ENCODE peak calls at places on chromosomes 4 and X, in nine cellular contexts. W is GM23338, O is HL-60, U is spleen, I is stomach, G is SK-N-SH, D is vagina, P is K562, N is endothelial cell of umbilical vein. Z is an unnamed sample.

GRCh38 chrX:38930474-38930873 is 129.2 kb downstream of the MID1IP1 start:
- DNase-seq in W (no peak), O (no peak), U (no peak), I (no peak), G (no peak), D (no peak), P (no peak), N (no peak), Z (no peak)

GRCh38 chrX:14697453-14697852 is 168.1 kb downstream of the GLRA2 start:
- DNase-seq in W (peak; percentile 64), O (peak; percentile 41), U (no peak), I (peak; percentile 28), G (peak; percentile 59), D (no peak), P (peak; percentile 25), N (peak; percentile 6), Z (peak; percentile 4)

GRCh38 chr4:2272026-2272827 is 10.3 kb upstream of the MXD4 start:
- DNase-seq in W (no peak), O (no peak), U (peak; percentile 71), I (no peak), G (no peak), D (no peak), P (no peak), N (no peak), Z (no peak)

GRCh38 chrX:133709486-133709885 is 275.9 kb downstream of the GPC3 start:
- DNase-seq in W (no peak), O (no peak), U (no peak), I (no peak), G (no peak), D (no peak), P (no peak), N (no peak), Z (no peak)

GRCh38 chrX:103565752-103566151 is 19.6 kb upstream of the TCEAL4 start:
- DNase-seq in W (no peak), O (no peak), U (no peak), I (no peak), G (no peak), D (no peak), P (no peak), N (no peak), Z (no peak)

GRCh38 chr4:133938061-133938460 is 263.5 kb downstream of the PABPC4L start:
- DNase-seq in W (no peak), O (no peak), U (no peak), I (no peak), G (no peak), D (no peak), P (no peak), N (no peak), Z (no peak)

GRCh38 chr4:1247811-1248261 is 1.1 kb downstream of the CTBP1 start:
- DNase-seq in W (no peak), O (no peak), U (no peak), I (no peak), G (no peak), D (peak; percentile 85), P (no peak), N (no peak), Z (no peak)

GRCh38 chrX:114841051-114841450 is 176.4 kb downstream of the IL13RA2 start:
- DNase-seq in W (no peak), O (no peak), U (no peak), I (no peak), G (no peak), D (no peak), P (no peak), N (no peak), Z (no peak)

GRCh38 chrX:9368262-9368661 is 96.6 kb upstream of the TBL1X start:
- DNase-seq in W (no peak), O (no peak), U (no peak), I (no peak), G (no peak), D (no peak), P (no peak), N (no peak), Z (no peak)

GRCh38 chr4:183399616-183400015 is 44.8 kb upstream of the CDKN2AIP start:
- DNase-seq in W (no peak), O (peak; percentile 38), U (no peak), I (no peak), G (no peak), D (no peak), P (no peak), N (no peak), Z (no peak)

GRCh38 chr4:4384837-4385236 is 2.1 kb upstream of the NSG1 start:
- DNase-seq in W (peak; percentile 93), O (peak; percentile 6), U (no peak), I (no peak), G (peak; percentile 66), D (no peak), P (peak; percentile 66), N (no peak), Z (no peak)

GRCh38 chr4:677431-678293 is 3.3 kb downstream of the MYL5 start:
- DNase-seq in W (no peak), O (no peak), U (peak; percentile 80), I (peak; percentile 40), G (no peak), D (no peak), P (no peak), N (no peak), Z (no peak)

GRCh38 chrX:29315931-29316330 is 728.7 kb downstream of the IL1RAPL1 start:
- DNase-seq in W (no peak), O (no peak), U (no peak), I (no peak), G (no peak), D (no peak), P (no peak), N (no peak), Z (no peak)

GRCh38 chr4:55372259-55372658 is 23.5 kb upstream of the TMEM165 start:
- DNase-seq in W (no peak), O (no peak), U (no peak), I (no peak), G (no peak), D (no peak), P (no peak), N (no peak), Z (no peak)

GRCh38 chr4:141027421-141027820 is 105.8 kb downstream of the RNF150 start:
- DNase-seq in W (no peak), O (no peak), U (no peak), I (no peak), G (no peak), D (no peak), P (no peak), N (no peak), Z (no peak)
- TF ChIP-seq POLR2AphosphoS5 in W (no peak), O (no peak), U (no peak), I (no peak), G (no peak), D (peak; percentile 73), P (no peak), N (no peak), Z (no peak)

GRCh38 chr4:186483656-186484055 is 71.7 kb downstream of the MTNR1A start:
- DNase-seq in W (no peak), O (no peak), U (no peak), I (no peak), G (no peak), D (no peak), P (no peak), N (no peak), Z (no peak)

GRCh38 chr4:186481998-186482790 is 73.2 kb downstream of the MTNR1A start:
- DNase-seq in W (peak; percentile 23), O (no peak), U (no peak), I (no peak), G (no peak), D (no peak), P (no peak), N (no peak), Z (no peak)

GRCh38 chr4:186486172-186486571 is 69.2 kb downstream of the MTNR1A start:
- DNase-seq in W (no peak), O (no peak), U (no peak), I (no peak), G (peak; percentile 24), D (no peak), P (no peak), N (no peak), Z (no peak)

GRCh38 chr4:186487726-186488125 is 67.6 kb downstream of the MTNR1A start:
- DNase-seq in W (no peak), O (no peak), U (no peak), I (no peak), G (no peak), D (no peak), P (no peak), N (no peak), Z (no peak)

GRCh38 chr4:186485621-186486062 is 69.7 kb downstream of the MTNR1A start:
- DNase-seq in W (no peak), O (no peak), U (no peak), I (no peak), G (peak; percentile 34), D (no peak), P (no peak), N (no peak), Z (no peak)
- TF ChIP-seq POLR2AphosphoS5 in W (no peak), O (no peak), U (no peak), I (no peak), G (no peak), D (no peak), P (no peak), N (no peak), Z (no peak)

DNA sequence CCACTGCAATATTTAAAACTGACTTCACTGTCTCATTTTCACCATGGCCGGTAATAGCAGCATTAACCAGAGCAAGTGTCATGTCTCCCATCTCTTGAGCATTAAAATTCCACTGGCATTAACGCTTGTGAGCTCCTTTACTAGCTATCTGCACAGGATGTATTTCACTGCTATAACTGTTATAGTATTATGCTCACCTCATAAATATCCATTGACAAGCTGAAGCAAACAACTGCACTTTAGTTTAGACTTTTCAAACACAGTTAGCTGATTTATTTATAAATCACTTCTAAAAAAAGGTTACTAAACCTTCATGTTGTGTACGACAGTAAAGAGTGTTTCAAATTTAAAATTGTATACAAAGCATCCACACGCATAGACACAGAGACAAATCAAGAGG is 157.8 kb downstream of the ANTXR2 start:
- DNase-seq in W (no peak), O (no peak), U (no peak), I (no peak), G (no peak), D (no peak), P (no peak), N (no peak), Z (no peak)
- TF ChIP-seq POLR2AphosphoS5 in W (no peak), O (no peak), U (no peak), I (no peak), G (no peak), D (no peak), P (no peak), N (no peak), Z (no peak)

DNA sequence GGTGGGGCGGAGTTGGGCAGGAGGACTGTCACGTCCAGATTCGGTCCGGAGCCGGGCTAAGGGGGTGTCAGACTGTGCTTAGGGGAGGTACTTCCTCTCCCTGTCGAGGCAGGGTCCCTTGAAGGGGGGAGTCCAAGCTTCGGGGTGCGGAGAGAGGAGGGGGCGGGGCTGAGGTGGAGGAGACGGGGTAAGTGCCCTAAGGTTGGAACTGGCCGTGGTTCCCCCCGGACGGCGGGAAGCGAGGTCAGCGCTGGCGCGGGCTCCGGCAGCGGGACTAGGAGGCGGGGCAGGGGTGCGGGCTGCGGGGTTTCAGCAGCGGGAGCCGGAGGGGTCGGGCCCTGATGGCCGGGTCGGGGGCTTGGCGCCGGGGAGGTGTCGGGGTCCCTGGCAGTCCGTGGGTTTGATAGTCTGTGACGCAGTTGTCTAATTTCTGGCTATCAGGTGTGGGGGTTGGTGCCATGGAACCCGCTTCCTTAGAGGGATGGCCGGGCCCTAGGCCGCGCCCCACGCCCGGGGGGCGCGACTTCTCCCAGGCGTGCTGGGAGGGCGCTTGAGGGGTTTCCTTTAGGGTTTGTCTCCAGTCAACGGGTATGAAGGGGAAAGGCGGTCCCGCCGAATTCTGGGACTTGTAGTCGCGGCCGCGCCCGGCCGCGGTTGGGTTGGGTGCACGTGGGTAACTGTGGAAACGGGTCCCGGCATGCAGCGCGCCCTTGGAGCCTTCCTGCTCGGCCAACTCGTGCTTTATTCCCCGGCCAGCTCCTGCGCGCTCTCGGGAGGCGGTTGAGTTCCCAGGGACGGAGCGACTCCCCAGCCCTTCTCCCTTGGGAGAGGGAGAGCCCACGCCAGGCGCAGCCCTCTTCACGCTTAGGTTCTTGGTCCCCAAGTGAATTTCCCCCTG is 1.5 kb downstream of the DCUN1D4 start:
- DNase-seq in W (peak; percentile 94), O (peak; percentile 94), U (peak; percentile 97), I (peak; percentile 94), G (peak; percentile 82), D (peak; percentile 95), P (peak; percentile 95), N (peak; percentile 89), Z (peak; percentile 55)
- TF ChIP-seq POLR2AphosphoS5 in W (peak; percentile 76), O (peak; percentile 85), U (peak; percentile 84), I (peak; percentile 42), G (no peak), D (peak; percentile 85), P (peak; percentile 73), N (peak; percentile 62), Z (peak; percentile 37)